ENCODE peak calls at places on chromosomes 1 and 21, in eight cellular contexts. One of them, this sample, is unnamed.
A peak's percentile ranks its signal among the peaks of the same experiment; 100 is the strongest.

GRCh38 chr1:151976015-151976343 is 17.7 kb downstream of the S100A10 start:
- DNase-seq in DND-41: no peak
- DNase-seq in RWPE1: no peak
- DNase-seq in H1: no peak
- DNase-seq in tibial nerve: no peak
- DNase-seq in CD4-positive, alpha-beta T cell: no peak
- DNase-seq in transverse colon: no peak
- DNase-seq in IMR-90: no peak
- DNase-seq in this sample: no peak

GRCh38 chr1:72892461-72892860 is 610.1 kb upstream of the NEGR1 start:
- DNase-seq in RWPE1: peak; percentile 40
- DNase-seq in CD4-positive, alpha-beta T cell: no peak
- DNase-seq in transverse colon: no peak
- DNase-seq in H1: no peak
- DNase-seq in IMR-90: no peak
- DNase-seq in tibial nerve: no peak
- DNase-seq in DND-41: no peak
- DNase-seq in this sample: no peak

GRCh38 chr1:68470388-68470970 is 20.7 kb upstream of the RPE65 start:
- DNase-seq in tibial nerve: no peak
- DNase-seq in DND-41: no peak
- DNase-seq in H1: no peak
- DNase-seq in RWPE1: no peak
- DNase-seq in transverse colon: no peak
- DNase-seq in IMR-90: peak; percentile 41
- DNase-seq in CD4-positive, alpha-beta T cell: no peak
- DNase-seq in this sample: no peak

GRCh38 chr1:34315974-34316373 is 139.3 kb downstream of the C1orf94 start:
- DNase-seq in RWPE1: no peak
- DNase-seq in CD4-positive, alpha-beta T cell: no peak
- DNase-seq in H1: no peak
- DNase-seq in IMR-90: no peak
- DNase-seq in DND-41: no peak
- DNase-seq in tibial nerve: no peak
- DNase-seq in transverse colon: no peak
- DNase-seq in this sample: no peak

GRCh38 chr21:25283720-25284119 is 323.6 kb downstream of the MRPL39 start:
- DNase-seq in IMR-90: peak; percentile 56
- DNase-seq in tibial nerve: no peak
- DNase-seq in CD4-positive, alpha-beta T cell: no peak
- DNase-seq in RWPE1: peak; percentile 3
- DNase-seq in DND-41: no peak
- DNase-seq in transverse colon: no peak
- DNase-seq in H1: no peak
- DNase-seq in this sample: no peak

GRCh38 chr21:35831791-35832190 is 228.5 kb downstream of the SETD4 start:
- DNase-seq in CD4-positive, alpha-beta T cell: no peak
- DNase-seq in tibial nerve: no peak
- DNase-seq in H1: no peak
- DNase-seq in DND-41: no peak
- DNase-seq in IMR-90: no peak
- DNase-seq in RWPE1: no peak
- DNase-seq in transverse colon: no peak
- DNase-seq in this sample: no peak

GRCh38 chr1:35215346-35215745 is 22.4 kb upstream of the SFPQ start:
- DNase-seq in IMR-90: no peak
- DNase-seq in H1: no peak
- DNase-seq in RWPE1: no peak
- DNase-seq in CD4-positive, alpha-beta T cell: no peak
- DNase-seq in transverse colon: no peak
- DNase-seq in DND-41: no peak
- DNase-seq in tibial nerve: no peak
- DNase-seq in this sample: no peak

GRCh38 chr1:35261412-35262120 is 6.9 kb upstream of the ZMYM4 start:
- DNase-seq in RWPE1: no peak
- DNase-seq in tibial nerve: no peak
- DNase-seq in DND-41: no peak
- DNase-seq in IMR-90: no peak
- DNase-seq in CD4-positive, alpha-beta T cell: no peak
- DNase-seq in H1: no peak
- DNase-seq in transverse colon: no peak
- DNase-seq in this sample: peak; percentile 55

GRCh38 chr1:160219062-160219929 is 14.1 kb downstream of the PEA15 start:
- DNase-seq in RWPE1: peak; percentile 45
- DNase-seq in DND-41: no peak
- DNase-seq in H1: no peak
- DNase-seq in CD4-positive, alpha-beta T cell: no peak
- DNase-seq in IMR-90: peak; percentile 80
- DNase-seq in transverse colon: peak; percentile 52
- DNase-seq in tibial nerve: no peak
- DNase-seq in this sample: peak; percentile 61

GRCh38 chr1:13748610-13749505 is 48.9 kb downstream of the PRDM2 start:
- DNase-seq in H1: peak; percentile 66
- DNase-seq in IMR-90: peak; percentile 93
- DNase-seq in CD4-positive, alpha-beta T cell: peak; percentile 95
- DNase-seq in tibial nerve: peak; percentile 97
- DNase-seq in transverse colon: peak; percentile 98
- DNase-seq in RWPE1: peak; percentile 98
- DNase-seq in DND-41: peak; percentile 96
- DNase-seq in this sample: peak; percentile 96

DNA sequence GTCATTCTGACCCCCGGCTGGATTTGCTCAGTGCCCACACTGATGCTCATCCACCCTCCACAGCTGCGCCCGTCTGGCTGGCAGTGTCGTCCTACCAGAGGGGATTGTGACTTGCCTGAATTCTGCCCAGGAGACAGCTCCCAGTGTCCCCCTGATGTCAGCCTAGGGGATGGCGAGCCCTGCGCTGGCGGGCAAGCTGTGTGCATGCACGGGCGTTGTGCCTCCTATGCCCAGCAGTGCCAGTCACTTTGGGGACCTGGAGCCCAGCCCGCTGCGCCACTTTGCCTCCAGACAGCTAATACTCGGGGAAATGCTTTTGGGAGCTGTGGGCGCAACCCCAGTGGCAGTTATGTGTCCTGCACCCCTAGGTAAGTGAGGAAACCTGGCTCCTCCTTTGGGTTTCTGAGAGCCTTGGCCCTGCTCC is 5.7 kb upstream of the EFNA4 start:
- DNase-seq in transverse colon: no peak
- DNase-seq in IMR-90: no peak
- DNase-seq in RWPE1: no peak
- DNase-seq in DND-41: no peak
- DNase-seq in tibial nerve: no peak
- DNase-seq in H1: no peak
- DNase-seq in CD4-positive, alpha-beta T cell: no peak
- DNase-seq in this sample: no peak
- TF ChIP-seq CTCF in transverse colon: no peak
- TF ChIP-seq CTCF in IMR-90: no peak
- TF ChIP-seq CTCF in RWPE1: no peak
- TF ChIP-seq CTCF in DND-41: peak; percentile 9
- TF ChIP-seq CTCF in tibial nerve: no peak
- TF ChIP-seq CTCF in H1: peak; percentile 38
- TF ChIP-seq CTCF in CD4-positive, alpha-beta T cell: no peak
- TF ChIP-seq CTCF in this sample: no peak

DNA sequence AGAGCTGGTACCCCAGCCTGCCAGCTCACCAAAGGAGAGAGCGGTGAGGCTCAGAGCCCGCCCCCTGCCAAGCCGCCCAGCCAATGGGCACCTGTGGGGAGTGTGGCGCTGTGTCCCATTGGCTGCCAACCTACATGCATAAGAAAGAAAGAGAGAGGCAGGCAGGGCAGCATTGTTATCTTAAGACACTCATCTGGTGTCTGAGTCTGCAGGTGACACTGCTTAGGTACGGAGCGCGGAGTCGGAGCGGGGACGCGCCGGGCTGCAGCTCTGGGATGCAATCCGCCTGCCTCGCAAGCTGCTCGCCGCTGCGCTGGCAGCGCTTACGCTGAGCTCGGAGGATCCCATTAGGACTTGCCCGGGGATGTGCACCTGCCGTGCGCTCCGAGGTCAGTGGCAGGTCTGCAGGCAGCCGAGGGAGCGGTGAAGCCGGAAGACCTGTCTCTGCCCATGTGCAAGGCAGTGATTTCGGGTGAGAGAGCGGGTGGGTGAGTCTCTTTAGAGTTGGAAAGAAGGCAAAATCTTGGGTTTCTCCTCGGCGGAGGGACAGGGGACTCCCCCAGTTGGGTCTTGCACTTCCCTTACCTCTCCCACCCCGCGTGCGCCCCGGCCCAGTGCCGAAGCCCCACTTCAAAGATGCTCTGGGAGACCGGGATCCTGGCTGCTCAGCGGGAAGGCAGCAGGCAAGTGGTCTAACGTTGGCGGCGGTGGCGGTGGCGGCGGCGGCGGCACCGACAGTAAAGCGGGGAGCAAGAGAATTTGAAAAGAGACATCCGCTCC is at the start of gene BRINP2:
- DNase-seq in H1: peak; percentile 46
- DNase-seq in tibial nerve: no peak
- DNase-seq in transverse colon: peak; percentile 15
- DNase-seq in CD4-positive, alpha-beta T cell: no peak
- DNase-seq in DND-41: no peak
- DNase-seq in RWPE1: peak; percentile 46
- DNase-seq in IMR-90: peak; percentile 29
- DNase-seq in this sample: peak; percentile 41
- TF ChIP-seq CTCF in H1: no peak
- TF ChIP-seq CTCF in tibial nerve: no peak
- TF ChIP-seq CTCF in transverse colon: no peak
- TF ChIP-seq CTCF in CD4-positive, alpha-beta T cell: no peak
- TF ChIP-seq CTCF in DND-41: no peak
- TF ChIP-seq CTCF in RWPE1: no peak
- TF ChIP-seq CTCF in IMR-90: no peak
- TF ChIP-seq CTCF in this sample: no peak

DNA sequence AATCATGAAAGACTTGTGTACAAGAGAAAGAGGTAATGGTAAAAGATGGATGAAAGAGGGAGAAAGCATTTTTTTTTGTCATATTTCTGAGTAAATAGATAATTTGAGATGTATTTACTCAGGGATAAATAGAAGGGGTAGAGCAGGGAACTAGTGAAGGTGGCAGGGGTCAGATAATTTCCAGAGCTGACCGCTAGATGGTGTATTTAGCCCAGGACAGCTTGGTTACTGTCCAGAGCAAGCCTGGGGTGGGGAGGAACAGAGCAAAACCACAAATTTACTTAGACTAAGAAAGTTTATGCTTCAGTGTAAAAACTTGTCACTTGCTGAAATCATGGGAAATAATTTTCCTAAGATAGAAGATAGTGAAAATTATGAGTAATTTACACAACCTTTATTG is 91.5 kb downstream of the XCL2 start:
- DNase-seq in CD4-positive, alpha-beta T cell: no peak
- DNase-seq in tibial nerve: no peak
- DNase-seq in transverse colon: no peak
- DNase-seq in RWPE1: no peak
- DNase-seq in IMR-90: no peak
- DNase-seq in DND-41: no peak
- DNase-seq in H1: no peak
- DNase-seq in this sample: no peak
- TF ChIP-seq CTCF in CD4-positive, alpha-beta T cell: no peak
- TF ChIP-seq CTCF in tibial nerve: no peak
- TF ChIP-seq CTCF in transverse colon: no peak
- TF ChIP-seq CTCF in RWPE1: no peak
- TF ChIP-seq CTCF in IMR-90: peak; percentile 12
- TF ChIP-seq CTCF in DND-41: no peak
- TF ChIP-seq CTCF in H1: peak; percentile 66
- TF ChIP-seq CTCF in this sample: no peak

DNA sequence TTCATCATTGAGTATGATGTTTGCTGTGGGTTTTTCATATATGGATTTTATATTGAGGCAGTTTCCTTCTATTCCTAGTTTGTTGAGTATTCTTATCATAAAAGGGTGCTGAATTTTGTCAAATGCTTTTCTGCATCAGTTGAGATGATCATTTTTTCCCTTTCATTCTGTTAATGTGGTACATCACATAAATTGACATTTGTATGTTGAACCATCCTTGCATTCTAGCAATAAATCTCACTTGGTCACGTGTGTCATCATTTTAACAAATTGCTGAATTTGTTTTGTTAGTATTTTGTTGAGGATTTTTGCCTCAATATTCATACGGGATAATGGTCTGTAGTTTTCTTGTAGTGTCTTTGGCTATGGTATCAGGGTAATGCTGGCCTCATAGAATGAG is 19.9 kb downstream of the TTC34 start:
- DNase-seq in RWPE1: no peak
- DNase-seq in H1: no peak
- DNase-seq in tibial nerve: no peak
- DNase-seq in IMR-90: no peak
- DNase-seq in DND-41: no peak
- DNase-seq in transverse colon: no peak
- DNase-seq in CD4-positive, alpha-beta T cell: no peak
- DNase-seq in this sample: no peak
- TF ChIP-seq CTCF in RWPE1: no peak
- TF ChIP-seq CTCF in H1: no peak
- TF ChIP-seq CTCF in tibial nerve: no peak
- TF ChIP-seq CTCF in IMR-90: no peak
- TF ChIP-seq CTCF in DND-41: no peak
- TF ChIP-seq CTCF in transverse colon: no peak
- TF ChIP-seq CTCF in CD4-positive, alpha-beta T cell: no peak
- TF ChIP-seq CTCF in this sample: no peak

This sample was measured in breast epithelium.